ENCODE peak calls at places on chromosomes 7 and 10, in nine cellular contexts. One of them, this sample, is unnamed.

GRCh38 chr7:138979988-138980574 is 1.1 kb downstream of the KIAA1549 start:
- DNase-seq in T-cell: no peak
- DNase-seq in astrocyte of the spinal cord: peak
- DNase-seq in colonic mucosa: no peak
- DNase-seq in activated T-cell treated with anti-CD3 and anti-CD28 coated beads for 4 hours: no peak
- DNase-seq in activated T-helper 9 cell treated with anti-CD3 and anti-CD28 coated beads, Interleukin-2, amount 50 U/mL, for 16 hours: no peak
- DNase-seq in BJ: no peak
- DNase-seq in HEK293T: no peak
- DNase-seq in bronchial epithelial cell: peak
- DNase-seq in this sample: no peak

GRCh38 chr10:122777515-122778059 is 68.1 kb downstream of the CUZD1 start:
- DNase-seq in T-cell: no peak
- DNase-seq in astrocyte of the spinal cord: no peak
- DNase-seq in colonic mucosa: no peak
- DNase-seq in activated T-cell treated with anti-CD3 and anti-CD28 coated beads for 4 hours: no peak
- DNase-seq in activated T-helper 9 cell treated with anti-CD3 and anti-CD28 coated beads, Interleukin-2, amount 50 U/mL, for 16 hours: no peak
- DNase-seq in BJ: no peak
- DNase-seq in HEK293T: no peak
- DNase-seq in bronchial epithelial cell: no peak
- DNase-seq in this sample: peak

GRCh38 chr10:48391994-48392393 is 85.5 kb downstream of the MAPK8 start:
- DNase-seq in T-cell: no peak
- DNase-seq in astrocyte of the spinal cord: no peak
- DNase-seq in colonic mucosa: no peak
- DNase-seq in activated T-cell treated with anti-CD3 and anti-CD28 coated beads for 4 hours: no peak
- DNase-seq in activated T-helper 9 cell treated with anti-CD3 and anti-CD28 coated beads, Interleukin-2, amount 50 U/mL, for 16 hours: no peak
- DNase-seq in BJ: no peak
- DNase-seq in HEK293T: no peak
- DNase-seq in bronchial epithelial cell: no peak
- DNase-seq in this sample: no peak

GRCh38 chr10:49611815-49612512 is 1.9 kb downstream of the SLC18A3 start:
- DNase-seq in T-cell: no peak
- DNase-seq in astrocyte of the spinal cord: no peak
- DNase-seq in colonic mucosa: no peak
- DNase-seq in activated T-cell treated with anti-CD3 and anti-CD28 coated beads for 4 hours: no peak
- DNase-seq in activated T-helper 9 cell treated with anti-CD3 and anti-CD28 coated beads, Interleukin-2, amount 50 U/mL, for 16 hours: no peak
- DNase-seq in BJ: no peak
- DNase-seq in HEK293T: no peak
- DNase-seq in bronchial epithelial cell: no peak
- DNase-seq in this sample: no peak

GRCh38 chr10:35643151-35643975 is 1.3 kb upstream of the FZD8 start:
- DNase-seq in T-cell: no peak
- DNase-seq in astrocyte of the spinal cord: peak
- DNase-seq in colonic mucosa: peak
- DNase-seq in activated T-cell treated with anti-CD3 and anti-CD28 coated beads for 4 hours: no peak
- DNase-seq in activated T-helper 9 cell treated with anti-CD3 and anti-CD28 coated beads, Interleukin-2, amount 50 U/mL, for 16 hours: no peak
- DNase-seq in BJ: no peak
- DNase-seq in HEK293T: peak
- DNase-seq in bronchial epithelial cell: peak
- DNase-seq in this sample: no peak

GRCh38 chr10:24208661-24209420 is at the start of gene KIAA1217:
- DNase-seq in T-cell: no peak
- DNase-seq in astrocyte of the spinal cord: peak
- DNase-seq in colonic mucosa: peak
- DNase-seq in activated T-cell treated with anti-CD3 and anti-CD28 coated beads for 4 hours: no peak
- DNase-seq in activated T-helper 9 cell treated with anti-CD3 and anti-CD28 coated beads, Interleukin-2, amount 50 U/mL, for 16 hours: no peak
- DNase-seq in BJ: no peak
- DNase-seq in HEK293T: peak
- DNase-seq in bronchial epithelial cell: peak
- DNase-seq in this sample: no peak

GRCh38 chr10:28385748-28386507 is 83.1 kb upstream of the MPP7 start:
- DNase-seq in T-cell: no peak
- DNase-seq in astrocyte of the spinal cord: no peak
- DNase-seq in colonic mucosa: no peak
- DNase-seq in activated T-cell treated with anti-CD3 and anti-CD28 coated beads for 4 hours: no peak
- DNase-seq in activated T-helper 9 cell treated with anti-CD3 and anti-CD28 coated beads, Interleukin-2, amount 50 U/mL, for 16 hours: no peak
- DNase-seq in BJ: no peak
- DNase-seq in HEK293T: no peak
- DNase-seq in bronchial epithelial cell: no peak
- DNase-seq in this sample: no peak

GRCh38 chr10:94104316-94105060 is 110.8 kb downstream of the PLCE1 start:
- DNase-seq in T-cell: no peak
- DNase-seq in astrocyte of the spinal cord: peak
- DNase-seq in colonic mucosa: no peak
- DNase-seq in activated T-cell treated with anti-CD3 and anti-CD28 coated beads for 4 hours: no peak
- DNase-seq in activated T-helper 9 cell treated with anti-CD3 and anti-CD28 coated beads, Interleukin-2, amount 50 U/mL, for 16 hours: no peak
- DNase-seq in BJ: no peak
- DNase-seq in HEK293T: no peak
- DNase-seq in bronchial epithelial cell: peak
- DNase-seq in this sample: no peak

GRCh38 chr7:130154131-130154500 is 51.1 kb downstream of the TMEM209 start:
- DNase-seq in T-cell: no peak
- DNase-seq in astrocyte of the spinal cord: no peak
- DNase-seq in colonic mucosa: peak
- DNase-seq in activated T-cell treated with anti-CD3 and anti-CD28 coated beads for 4 hours: no peak
- DNase-seq in activated T-helper 9 cell treated with anti-CD3 and anti-CD28 coated beads, Interleukin-2, amount 50 U/mL, for 16 hours: no peak
- DNase-seq in BJ: no peak
- DNase-seq in HEK293T: no peak
- DNase-seq in bronchial epithelial cell: no peak
- DNase-seq in this sample: no peak

GRCh38 chr10:97525086-97525485 is 26.4 kb downstream of the UBTD1 start:
- DNase-seq in T-cell: no peak
- DNase-seq in astrocyte of the spinal cord: no peak
- DNase-seq in colonic mucosa: no peak
- DNase-seq in activated T-cell treated with anti-CD3 and anti-CD28 coated beads for 4 hours: no peak
- DNase-seq in activated T-helper 9 cell treated with anti-CD3 and anti-CD28 coated beads, Interleukin-2, amount 50 U/mL, for 16 hours: no peak
- DNase-seq in BJ: no peak
- DNase-seq in HEK293T: no peak
- DNase-seq in bronchial epithelial cell: no peak
- DNase-seq in this sample: no peak

GRCh38 chr7:945556-946255 is 8.8 kb downstream of the ADAP1 start:
- DNase-seq in T-cell: no peak
- DNase-seq in astrocyte of the spinal cord: no peak
- DNase-seq in colonic mucosa: peak
- DNase-seq in activated T-cell treated with anti-CD3 and anti-CD28 coated beads for 4 hours: no peak
- DNase-seq in activated T-helper 9 cell treated with anti-CD3 and anti-CD28 coated beads, Interleukin-2, amount 50 U/mL, for 16 hours: no peak
- DNase-seq in BJ: no peak
- DNase-seq in HEK293T: no peak
- DNase-seq in bronchial epithelial cell: peak
- DNase-seq in this sample: no peak

GRCh38 chr10:60434418-60435046 is 44.9 kb upstream of the ANK3 start:
- DNase-seq in T-cell: no peak
- DNase-seq in astrocyte of the spinal cord: peak
- DNase-seq in colonic mucosa: peak
- DNase-seq in activated T-cell treated with anti-CD3 and anti-CD28 coated beads for 4 hours: no peak
- DNase-seq in activated T-helper 9 cell treated with anti-CD3 and anti-CD28 coated beads, Interleukin-2, amount 50 U/mL, for 16 hours: no peak
- DNase-seq in BJ: no peak
- DNase-seq in HEK293T: peak
- DNase-seq in bronchial epithelial cell: peak
- DNase-seq in this sample: no peak

GRCh38 chr7:155007947-155008346 is 5.0 kb upstream of the PAXIP1 start:
- DNase-seq in T-cell: peak
- DNase-seq in astrocyte of the spinal cord: no peak
- DNase-seq in colonic mucosa: no peak
- DNase-seq in activated T-cell treated with anti-CD3 and anti-CD28 coated beads for 4 hours: peak
- DNase-seq in activated T-helper 9 cell treated with anti-CD3 and anti-CD28 coated beads, Interleukin-2, amount 50 U/mL, for 16 hours: peak
- DNase-seq in BJ: no peak
- DNase-seq in HEK293T: peak
- DNase-seq in bronchial epithelial cell: no peak
- DNase-seq in this sample: no peak

GRCh38 chr7:118245267-118246040 is 20.9 kb downstream of the ANKRD7 start:
- DNase-seq in T-cell: no peak
- DNase-seq in astrocyte of the spinal cord: peak
- DNase-seq in colonic mucosa: no peak
- DNase-seq in activated T-cell treated with anti-CD3 and anti-CD28 coated beads for 4 hours: no peak
- DNase-seq in activated T-helper 9 cell treated with anti-CD3 and anti-CD28 coated beads, Interleukin-2, amount 50 U/mL, for 16 hours: no peak
- DNase-seq in BJ: no peak
- DNase-seq in HEK293T: no peak
- DNase-seq in bronchial epithelial cell: no peak
- DNase-seq in this sample: no peak

GRCh38 chr10:49008056-49008455 is 68.4 kb upstream of the LRRC18 start:
- DNase-seq in T-cell: no peak
- DNase-seq in astrocyte of the spinal cord: no peak
- DNase-seq in colonic mucosa: no peak
- DNase-seq in activated T-cell treated with anti-CD3 and anti-CD28 coated beads for 4 hours: no peak
- DNase-seq in activated T-helper 9 cell treated with anti-CD3 and anti-CD28 coated beads, Interleukin-2, amount 50 U/mL, for 16 hours: no peak
- DNase-seq in BJ: no peak
- DNase-seq in HEK293T: no peak
- DNase-seq in bronchial epithelial cell: no peak
- DNase-seq in this sample: peak

GRCh38 chr7:113159746-113160339 is 41.5 kb upstream of the SMIM30 start:
- DNase-seq in T-cell: no peak
- DNase-seq in astrocyte of the spinal cord: peak
- DNase-seq in colonic mucosa: no peak
- DNase-seq in activated T-cell treated with anti-CD3 and anti-CD28 coated beads for 4 hours: no peak
- DNase-seq in activated T-helper 9 cell treated with anti-CD3 and anti-CD28 coated beads, Interleukin-2, amount 50 U/mL, for 16 hours: no peak
- DNase-seq in BJ: no peak
- DNase-seq in HEK293T: peak
- DNase-seq in bronchial epithelial cell: peak
- DNase-seq in this sample: no peak

GRCh38 chr10:124545756-124546369 is 84.2 kb downstream of the LHPP start:
- DNase-seq in T-cell: no peak
- DNase-seq in astrocyte of the spinal cord: no peak
- DNase-seq in colonic mucosa: no peak
- DNase-seq in activated T-cell treated with anti-CD3 and anti-CD28 coated beads for 4 hours: no peak
- DNase-seq in activated T-helper 9 cell treated with anti-CD3 and anti-CD28 coated beads, Interleukin-2, amount 50 U/mL, for 16 hours: no peak
- DNase-seq in BJ: no peak
- DNase-seq in HEK293T: no peak
- DNase-seq in bronchial epithelial cell: no peak
- DNase-seq in this sample: no peak

GRCh38 chr7:132177708-132178392 is 398.4 kb downstream of the PLXNA4 start:
- DNase-seq in T-cell: no peak
- DNase-seq in astrocyte of the spinal cord: no peak
- DNase-seq in colonic mucosa: no peak
- DNase-seq in activated T-cell treated with anti-CD3 and anti-CD28 coated beads for 4 hours: no peak
- DNase-seq in activated T-helper 9 cell treated with anti-CD3 and anti-CD28 coated beads, Interleukin-2, amount 50 U/mL, for 16 hours: no peak
- DNase-seq in BJ: no peak
- DNase-seq in HEK293T: no peak
- DNase-seq in bronchial epithelial cell: peak
- DNase-seq in this sample: no peak

GRCh38 chr10:34540492-34540891 is 274.6 kb downstream of the PARD3 start:
- DNase-seq in T-cell: no peak
- DNase-seq in astrocyte of the spinal cord: no peak
- DNase-seq in colonic mucosa: no peak
- DNase-seq in activated T-cell treated with anti-CD3 and anti-CD28 coated beads for 4 hours: no peak
- DNase-seq in activated T-helper 9 cell treated with anti-CD3 and anti-CD28 coated beads, Interleukin-2, amount 50 U/mL, for 16 hours: no peak
- DNase-seq in BJ: no peak
- DNase-seq in HEK293T: no peak
- DNase-seq in bronchial epithelial cell: no peak
- DNase-seq in this sample: no peak

GRCh38 chr10:43135656-43136055 is 2.6 kb upstream of the CSGALNACT2 start:
- DNase-seq in T-cell: no peak
- DNase-seq in astrocyte of the spinal cord: no peak
- DNase-seq in colonic mucosa: no peak
- DNase-seq in activated T-cell treated with anti-CD3 and anti-CD28 coated beads for 4 hours: no peak
- DNase-seq in activated T-helper 9 cell treated with anti-CD3 and anti-CD28 coated beads, Interleukin-2, amount 50 U/mL, for 16 hours: no peak
- DNase-seq in BJ: no peak
- DNase-seq in HEK293T: no peak
- DNase-seq in bronchial epithelial cell: no peak
- DNase-seq in this sample: no peak

GRCh38 chr10:128186959-128187787 is 61.0 kb upstream of the MKI67 start:
- DNase-seq in T-cell: peak
- DNase-seq in astrocyte of the spinal cord: no peak
- DNase-seq in colonic mucosa: no peak
- DNase-seq in activated T-cell treated with anti-CD3 and anti-CD28 coated beads for 4 hours: peak
- DNase-seq in activated T-helper 9 cell treated with anti-CD3 and anti-CD28 coated beads, Interleukin-2, amount 50 U/mL, for 16 hours: peak
- DNase-seq in BJ: no peak
- DNase-seq in HEK293T: no peak
- DNase-seq in bronchial epithelial cell: no peak
- DNase-seq in this sample: no peak

GRCh38 chr7:134155871-134156270 is 28.7 kb downstream of the LRGUK start:
- DNase-seq in T-cell: no peak
- DNase-seq in astrocyte of the spinal cord: no peak
- DNase-seq in colonic mucosa: no peak
- DNase-seq in activated T-cell treated with anti-CD3 and anti-CD28 coated beads for 4 hours: no peak
- DNase-seq in activated T-helper 9 cell treated with anti-CD3 and anti-CD28 coated beads, Interleukin-2, amount 50 U/mL, for 16 hours: no peak
- DNase-seq in BJ: no peak
- DNase-seq in HEK293T: no peak
- DNase-seq in bronchial epithelial cell: no peak
- DNase-seq in this sample: no peak

GRCh38 chr10:18737841-18738240 is 78.6 kb downstream of the ARL5B start:
- DNase-seq in T-cell: no peak
- DNase-seq in astrocyte of the spinal cord: peak
- DNase-seq in colonic mucosa: no peak
- DNase-seq in activated T-cell treated with anti-CD3 and anti-CD28 coated beads for 4 hours: no peak
- DNase-seq in activated T-helper 9 cell treated with anti-CD3 and anti-CD28 coated beads, Interleukin-2, amount 50 U/mL, for 16 hours: no peak
- DNase-seq in BJ: peak
- DNase-seq in HEK293T: no peak
- DNase-seq in bronchial epithelial cell: no peak
- DNase-seq in this sample: no peak

GRCh38 chr7:131354390-131354789 is 26.7 kb downstream of the MKLN1 start:
- DNase-seq in T-cell: no peak
- DNase-seq in astrocyte of the spinal cord: no peak
- DNase-seq in colonic mucosa: no peak
- DNase-seq in activated T-cell treated with anti-CD3 and anti-CD28 coated beads for 4 hours: no peak
- DNase-seq in activated T-helper 9 cell treated with anti-CD3 and anti-CD28 coated beads, Interleukin-2, amount 50 U/mL, for 16 hours: no peak
- DNase-seq in BJ: no peak
- DNase-seq in HEK293T: no peak
- DNase-seq in bronchial epithelial cell: no peak
- DNase-seq in this sample: no peak

GRCh38 chr7:132347129-132347528 is 229.1 kb downstream of the PLXNA4 start:
- DNase-seq in T-cell: no peak
- DNase-seq in astrocyte of the spinal cord: no peak
- DNase-seq in colonic mucosa: no peak
- DNase-seq in activated T-cell treated with anti-CD3 and anti-CD28 coated beads for 4 hours: no peak
- DNase-seq in activated T-helper 9 cell treated with anti-CD3 and anti-CD28 coated beads, Interleukin-2, amount 50 U/mL, for 16 hours: no peak
- DNase-seq in BJ: no peak
- DNase-seq in HEK293T: no peak
- DNase-seq in bronchial epithelial cell: no peak
- DNase-seq in this sample: no peak

GRCh38 chr10:132904169-132904813 is 38.1 kb downstream of the CFAP46 start:
- DNase-seq in T-cell: no peak
- DNase-seq in astrocyte of the spinal cord: peak
- DNase-seq in colonic mucosa: no peak
- DNase-seq in activated T-cell treated with anti-CD3 and anti-CD28 coated beads for 4 hours: no peak
- DNase-seq in activated T-helper 9 cell treated with anti-CD3 and anti-CD28 coated beads, Interleukin-2, amount 50 U/mL, for 16 hours: no peak
- DNase-seq in BJ: no peak
- DNase-seq in HEK293T: peak
- DNase-seq in bronchial epithelial cell: no peak
- DNase-seq in this sample: no peak

GRCh38 chr10:89502556-89502955 is 32.8 kb downstream of the SLC16A12 start:
- DNase-seq in T-cell: no peak
- DNase-seq in astrocyte of the spinal cord: peak
- DNase-seq in colonic mucosa: no peak
- DNase-seq in activated T-cell treated with anti-CD3 and anti-CD28 coated beads for 4 hours: no peak
- DNase-seq in activated T-helper 9 cell treated with anti-CD3 and anti-CD28 coated beads, Interleukin-2, amount 50 U/mL, for 16 hours: no peak
- DNase-seq in BJ: no peak
- DNase-seq in HEK293T: no peak
- DNase-seq in bronchial epithelial cell: peak
- DNase-seq in this sample: no peak

GRCh38 chr10:59898125-59898835 is 8.1 kb downstream of the CCDC6 start:
- DNase-seq in T-cell: no peak
- DNase-seq in astrocyte of the spinal cord: no peak
- DNase-seq in colonic mucosa: no peak
- DNase-seq in activated T-cell treated with anti-CD3 and anti-CD28 coated beads for 4 hours: no peak
- DNase-seq in activated T-helper 9 cell treated with anti-CD3 and anti-CD28 coated beads, Interleukin-2, amount 50 U/mL, for 16 hours: no peak
- DNase-seq in BJ: no peak
- DNase-seq in HEK293T: no peak
- DNase-seq in bronchial epithelial cell: no peak
- DNase-seq in this sample: no peak

GRCh38 chr7:12827219-12827821 is 139.9 kb downstream of the ARL4A start:
- DNase-seq in T-cell: no peak
- DNase-seq in astrocyte of the spinal cord: peak
- DNase-seq in colonic mucosa: no peak
- DNase-seq in activated T-cell treated with anti-CD3 and anti-CD28 coated beads for 4 hours: no peak
- DNase-seq in activated T-helper 9 cell treated with anti-CD3 and anti-CD28 coated beads, Interleukin-2, amount 50 U/mL, for 16 hours: no peak
- DNase-seq in BJ: no peak
- DNase-seq in HEK293T: no peak
- DNase-seq in bronchial epithelial cell: peak
- DNase-seq in this sample: no peak

GRCh38 chr10:43220971-43221418 is 45.9 kb downstream of the RASGEF1A start:
- DNase-seq in T-cell: no peak
- DNase-seq in astrocyte of the spinal cord: no peak
- DNase-seq in colonic mucosa: no peak
- DNase-seq in activated T-cell treated with anti-CD3 and anti-CD28 coated beads for 4 hours: no peak
- DNase-seq in activated T-helper 9 cell treated with anti-CD3 and anti-CD28 coated beads, Interleukin-2, amount 50 U/mL, for 16 hours: no peak
- DNase-seq in BJ: no peak
- DNase-seq in HEK293T: no peak
- DNase-seq in bronchial epithelial cell: no peak
- DNase-seq in this sample: no peak

GRCh38 chr7:14021069-14021468 is 31.6 kb upstream of the ETV1 start:
- DNase-seq in T-cell: no peak
- DNase-seq in astrocyte of the spinal cord: peak
- DNase-seq in colonic mucosa: no peak
- DNase-seq in activated T-cell treated with anti-CD3 and anti-CD28 coated beads for 4 hours: no peak
- DNase-seq in activated T-helper 9 cell treated with anti-CD3 and anti-CD28 coated beads, Interleukin-2, amount 50 U/mL, for 16 hours: no peak
- DNase-seq in BJ: no peak
- DNase-seq in HEK293T: no peak
- DNase-seq in bronchial epithelial cell: peak
- DNase-seq in this sample: no peak